ENCODE peak calls at places on chromosomes 7 and 10, in six cellular contexts. One of them, this sample, is unnamed.

GRCh38 chr10:75334720-75335119 is 66.8 kb downstream of the ZNF503 start:
- DNase-seq in effector memory CD8-positive, alpha-beta T cell: no peak
- DNase-seq in hepatic stellate cell: no peak
- DNase-seq in left cardiac atrium: no peak
- DNase-seq in IMR-90: no peak
- DNase-seq in GM12892: no peak
- DNase-seq in this sample: no peak

GRCh38 chr10:30186371-30186875 is 127.0 kb upstream of the JCAD start:
- DNase-seq in effector memory CD8-positive, alpha-beta T cell: no peak
- DNase-seq in hepatic stellate cell: no peak
- DNase-seq in IMR-90: no peak
- DNase-seq in GM12892: no peak
- DNase-seq in left cardiac atrium: no peak
- DNase-seq in this sample: no peak

GRCh38 chr7:22399091-22399490 is 42.1 kb upstream of the RAPGEF5 start:
- DNase-seq in hepatic stellate cell: no peak
- DNase-seq in GM12892: no peak
- DNase-seq in left cardiac atrium: no peak
- DNase-seq in effector memory CD8-positive, alpha-beta T cell: no peak
- DNase-seq in IMR-90: no peak
- DNase-seq in this sample: no peak

GRCh38 chr7:137981668-137982067 is 20.2 kb downstream of the CREB3L2 start:
- DNase-seq in hepatic stellate cell: no peak
- DNase-seq in left cardiac atrium: no peak
- DNase-seq in IMR-90: no peak
- DNase-seq in effector memory CD8-positive, alpha-beta T cell: no peak
- DNase-seq in GM12892: no peak
- DNase-seq in this sample: no peak

GRCh38 chr7:45884136-45884535 is 4.2 kb upstream of the IGFBP1 start:
- DNase-seq in effector memory CD8-positive, alpha-beta T cell: no peak
- DNase-seq in left cardiac atrium: no peak
- DNase-seq in hepatic stellate cell: no peak
- DNase-seq in IMR-90: no peak
- DNase-seq in GM12892: no peak
- DNase-seq in this sample: no peak

GRCh38 chr10:92572362-92573090 is 1.4 kb downstream of the IDE start:
- DNase-seq in hepatic stellate cell: no peak
- DNase-seq in IMR-90: no peak
- DNase-seq in effector memory CD8-positive, alpha-beta T cell: no peak
- DNase-seq in GM12892: no peak
- DNase-seq in left cardiac atrium: no peak
- DNase-seq in this sample: no peak

GRCh38 chr7:913736-914520 is 37.6 kb downstream of the GET4 start:
- DNase-seq in hepatic stellate cell: no peak
- DNase-seq in GM12892: no peak
- DNase-seq in left cardiac atrium: no peak
- DNase-seq in IMR-90: no peak
- DNase-seq in effector memory CD8-positive, alpha-beta T cell: no peak
- DNase-seq in this sample: no peak

GRCh38 chr7:31633894-31634494 is 53.0 kb upstream of the PPP1R17 start:
- DNase-seq in hepatic stellate cell: peak
- DNase-seq in effector memory CD8-positive, alpha-beta T cell: no peak
- DNase-seq in GM12892: no peak
- DNase-seq in IMR-90: peak
- DNase-seq in left cardiac atrium: peak
- DNase-seq in this sample: no peak

GRCh38 chr10:75048669-75049098 is 62.8 kb upstream of the SAMD8 start:
- DNase-seq in hepatic stellate cell: no peak
- DNase-seq in left cardiac atrium: no peak
- DNase-seq in GM12892: no peak
- DNase-seq in IMR-90: peak
- DNase-seq in effector memory CD8-positive, alpha-beta T cell: no peak
- DNase-seq in this sample: no peak

GRCh38 chr7:20786779-20787651 is at the start of gene SP8:
- DNase-seq in left cardiac atrium: peak
- DNase-seq in hepatic stellate cell: no peak
- DNase-seq in GM12892: no peak
- DNase-seq in effector memory CD8-positive, alpha-beta T cell: no peak
- DNase-seq in IMR-90: peak
- DNase-seq in this sample: no peak

This sample was measured in CD4-positive, CD25-positive, alpha-beta regulatory T cell.